ENCODE peak calls at places on chromosomes 11 and 22, in five cellular contexts. One of them, this sample, is unnamed.

GRCh38 chr11:72316984-72317383 is 73.0 kb upstream of the PHOX2A start:
- DNase-seq in fibroblast of mammary gland: no peak
- DNase-seq in activated CD8-positive, alpha-beta memory T cell treated with anti-CD3 and anti-CD28 coated beads for 4 hours: no peak
- DNase-seq in iris pigment epithelial cell: no peak
- DNase-seq in endodermal cell: no peak
- DNase-seq in this sample: no peak

GRCh38 chr22:19460036-19460435 is 12.5 kb upstream of the C22orf39 start:
- DNase-seq in fibroblast of mammary gland: no peak
- DNase-seq in activated CD8-positive, alpha-beta memory T cell treated with anti-CD3 and anti-CD28 coated beads for 4 hours: no peak
- DNase-seq in iris pigment epithelial cell: no peak
- DNase-seq in endodermal cell: no peak
- DNase-seq in this sample: no peak

GRCh38 chr11:111387318-111387863 is 8.3 kb upstream of the POU2AF1 start:
- DNase-seq in fibroblast of mammary gland: no peak
- DNase-seq in activated CD8-positive, alpha-beta memory T cell treated with anti-CD3 and anti-CD28 coated beads for 4 hours: no peak
- DNase-seq in iris pigment epithelial cell: no peak
- DNase-seq in endodermal cell: no peak
- DNase-seq in this sample: no peak

GRCh38 chr11:69647349-69647748 is 6.4 kb downstream of the CCND1 start:
- DNase-seq in fibroblast of mammary gland: no peak
- DNase-seq in activated CD8-positive, alpha-beta memory T cell treated with anti-CD3 and anti-CD28 coated beads for 4 hours: no peak
- DNase-seq in iris pigment epithelial cell: no peak
- DNase-seq in endodermal cell: peak
- DNase-seq in this sample: no peak

GRCh38 chr11:250740-251299 is 14.0 kb downstream of the PSMD13 start:
- DNase-seq in fibroblast of mammary gland: peak
- DNase-seq in activated CD8-positive, alpha-beta memory T cell treated with anti-CD3 and anti-CD28 coated beads for 4 hours: peak
- DNase-seq in iris pigment epithelial cell: peak
- DNase-seq in endodermal cell: peak
- DNase-seq in this sample: peak

GRCh38 chr22:19655399-19655798 is 58.9 kb upstream of the SEPTIN5 start:
- DNase-seq in fibroblast of mammary gland: no peak
- DNase-seq in activated CD8-positive, alpha-beta memory T cell treated with anti-CD3 and anti-CD28 coated beads for 4 hours: no peak
- DNase-seq in iris pigment epithelial cell: no peak
- DNase-seq in endodermal cell: peak
- DNase-seq in this sample: no peak

GRCh38 chr22:29022101-29022817 is 39.4 kb downstream of the C22orf31 start:
- DNase-seq in fibroblast of mammary gland: no peak
- DNase-seq in activated CD8-positive, alpha-beta memory T cell treated with anti-CD3 and anti-CD28 coated beads for 4 hours: no peak
- DNase-seq in iris pigment epithelial cell: no peak
- DNase-seq in endodermal cell: no peak
- DNase-seq in this sample: no peak

GRCh38 chr22:30823015-30823370 is 128.3 kb downstream of the OSBP2 start:
- DNase-seq in fibroblast of mammary gland: no peak
- DNase-seq in activated CD8-positive, alpha-beta memory T cell treated with anti-CD3 and anti-CD28 coated beads for 4 hours: no peak
- DNase-seq in iris pigment epithelial cell: no peak
- DNase-seq in endodermal cell: peak
- DNase-seq in this sample: no peak

GRCh38 chr11:72924568-72925190 is 110.5 kb downstream of the ATG16L2 start:
- DNase-seq in fibroblast of mammary gland: peak
- DNase-seq in activated CD8-positive, alpha-beta memory T cell treated with anti-CD3 and anti-CD28 coated beads for 4 hours: no peak
- DNase-seq in iris pigment epithelial cell: peak
- DNase-seq in endodermal cell: no peak
- DNase-seq in this sample: peak

GRCh38 chr11:96021901-96022650 is 98.2 kb upstream of the MTMR2 start:
- DNase-seq in fibroblast of mammary gland: no peak
- DNase-seq in activated CD8-positive, alpha-beta memory T cell treated with anti-CD3 and anti-CD28 coated beads for 4 hours: no peak
- DNase-seq in iris pigment epithelial cell: no peak
- DNase-seq in endodermal cell: no peak
- DNase-seq in this sample: no peak